ENCODE peak calls at places on chromosome 22, in four cellular contexts. F is MCF 10A; M is activated gamma-delta T cell treated with anti-CD3 and anti-CD28 coated beads, Interleukin-2, amount 50 U/mL, for 16 hours; U is T-helper 9 cell. R is an unnamed sample.

GRCh38 chr22:47301820-47302475 is 539.5 kb downstream of the TBC1D22A start:
- DNase-seq in U (no peak), F (no peak), M (no peak), R (no peak)

GRCh38 chr22:29130490-29130889 is 57.7 kb downstream of the KREMEN1 start:
- DNase-seq in U (no peak), F (no peak), M (no peak), R (no peak)

GRCh38 chr22:18121436-18122253 is 11.0 kb downstream of the TUBA8 start:
- DNase-seq in F (no peak), M (no peak), U (no peak), R (no peak)

GRCh38 chr22:42434283-42434682 is 2.1 kb upstream of the NFAM1 start:
- DNase-seq in F (peak), U (no peak), M (no peak), R (no peak)

GRCh38 chr22:36343720-36344105 is 44.1 kb downstream of the MYH9 start:
- DNase-seq in U (no peak), M (no peak), F (no peak), R (no peak)

GRCh38 chr22:24066872-24067271 is 55.8 kb downstream of the CABIN1 start:
- DNase-seq in M (no peak), U (no peak), F (no peak), R (no peak)

GRCh38 chr22:28034145-28034759 is 115.2 kb upstream of the PITPNB start:
- DNase-seq in U (no peak), F (no peak), M (no peak), R (no peak)

GRCh38 chr22:21881841-21882753 is 14.7 kb upstream of the MAPK1 start:
- DNase-seq in F (no peak), U (no peak), M (no peak), R (no peak)

GRCh38 chr22:37619991-37620390 is 11.4 kb downstream of the GGA1 start:
- DNase-seq in M (no peak), F (no peak), U (no peak), R (no peak)

GRCh38 chr22:48968201-48968959 is 859.3 kb downstream of the BRD1 start:
- DNase-seq in F (no peak), M (no peak), U (no peak), R (peak)

GRCh38 chr22:36299295-36299694 is 46.4 kb downstream of the APOL1 start:
- DNase-seq in U (no peak), F (no peak), M (no peak), R (no peak)

GRCh38 chr22:48709453-48709852 is 1118.2 kb downstream of the BRD1 start:
- DNase-seq in U (no peak), F (no peak), M (no peak), R (no peak)

GRCh38 chr22:45101828-45102227 is 61.9 kb upstream of the NUP50 start:
- DNase-seq in M (no peak), F (peak), U (no peak), R (no peak)

GRCh38 chr22:43381693-43382092 is 30.1 kb upstream of the MPPED1 start:
- DNase-seq in U (no peak), M (no peak), F (no peak), R (no peak)

GRCh38 chr22:46028069-46028991 is 51.4 kb upstream of the WNT7B start:
- DNase-seq in M (no peak), U (no peak), F (no peak), R (no peak)

GRCh38 chr22:21922370-21923162 is 30.1 kb downstream of the PPM1F start:
- DNase-seq in M (no peak), F (no peak), U (no peak), R (no peak)

GRCh38 chr22:29149841-29150555 is 55.7 kb upstream of the EMID1 start:
- DNase-seq in U (no peak), F (no peak), M (no peak), R (no peak)

GRCh38 chr22:39138357-39138997 is 14.0 kb downstream of the CBX7 start:
- DNase-seq in F (no peak), U (no peak), M (no peak), R (no peak)

GRCh38 chr22:46797355-46797754 is 34.9 kb downstream of the TBC1D22A start:
- DNase-seq in U (no peak), M (no peak), F (peak), R (no peak)

GRCh38 chr22:49773531-49773930 is 54.1 kb downstream of the BRD1 start:
- DNase-seq in F (no peak), M (no peak), U (no peak), R (no peak)

GRCh38 chr22:35870517-35871275 is 153.0 kb downstream of the APOL5 start:
- DNase-seq in M (no peak), U (no peak), F (no peak), R (no peak)

GRCh38 chr22:34877506-34877905 is 188.5 kb upstream of the ISX start:
- DNase-seq in U (no peak), F (no peak), M (no peak), R (no peak)

GRCh38 chr22:40782521-40782920 is 36.6 kb downstream of the SLC25A17 start:
- DNase-seq in M (no peak), U (no peak), F (no peak), R (no peak)

GRCh38 chr22:41234815-41235687 is 5.7 kb downstream of the CHADL start:
- DNase-seq in F (no peak), U (no peak), M (no peak), R (no peak)

GRCh38 chr22:43333156-43333555 is 10.0 kb downstream of the SCUBE1 start:
- DNase-seq in F (no peak), M (no peak), U (no peak), R (no peak)

GRCh38 chr22:23759566-23759965 is 3.2 kb upstream of the C22orf15 start:
- DNase-seq in U (no peak), M (no peak), F (no peak), R (no peak)

GRCh38 chr22:21834869-21835268 is 32.6 kb downstream of the MAPK1 start:
- DNase-seq in U (no peak), M (no peak), F (no peak), R (no peak)

GRCh38 chr22:27987557-27987956 is 68.5 kb upstream of the PITPNB start:
- DNase-seq in M (no peak), U (no peak), F (no peak), R (no peak)

GRCh38 chr22:32466496-32466895 is 2.2 kb upstream of the BPIFC start:
- DNase-seq in M (no peak), F (no peak), U (no peak), R (no peak)

GRCh38 chr22:41446057-41446501 is 522 bp downstream of the TOB2 start:
- DNase-seq in F (peak), M (no peak), U (peak), R (no peak)

GRCh38 chr22:37521236-37521739 is 2.1 kb upstream of the CARD10 start:
- DNase-seq in F (no peak), M (no peak), U (no peak), R (no peak)

GRCh38 chr22:42065408-42066132 is 5.0 kb downstream of the NAGA start:
- DNase-seq in F (no peak), M (no peak), U (no peak), R (no peak)

GRCh38 chr22:38873469-38874411 is 1.7 kb upstream of the CBX6 start:
- DNase-seq in M (peak), U (peak), F (peak), R (no peak)

GRCh38 chr22:19404676-19405075 is 26.9 kb downstream of the HIRA start:
- DNase-seq in M (no peak), U (no peak), F (no peak), R (no peak)

GRCh38 chr22:19213496-19214473 is 35.2 kb upstream of the SLC25A1 start:
- DNase-seq in F (no peak), M (no peak), U (no peak), R (no peak)

GRCh38 chr22:35899736-35900135 is 128.9 kb downstream of the RBFOX2 start:
- DNase-seq in F (no peak), M (no peak), U (no peak), R (no peak)

GRCh38 chr22:24503137-24503850 is 8.2 kb downstream of the UPB1 start:
- DNase-seq in U (peak), M (peak), F (peak), R (peak)

R was measured in stimulated activated CD8-positive, alpha-beta memory T cell treated with anti-CD3 and anti-CD28 coated beads, Interleukin-12 subunit alpha, Interleukin-12 subunit beta, amount 100 ng/mL, for 1 hour.